ENCODE peak calls at places on chromosome 9, in four cellular contexts. Z is psoas muscle, A is GM10248, O is spleen. Q is an unnamed sample.
A peak's percentile ranks its signal among the peaks of the same experiment; 100 is the strongest.

GRCh38 chr9:92426501-92426900 is 2.2 kb upstream of the OMD start:
- DNase-seq in O (no peak), Z (no peak), A (no peak), Q (no peak)

GRCh38 chr9:33349743-33350142 is 52.6 kb downstream of the AQP7 start:
- DNase-seq in Z (no peak), O (no peak), A (no peak), Q (no peak)

GRCh38 chr9:95505676-95506437 is 10.9 kb downstream of the PTCH1 start:
- DNase-seq in O (no peak), A (peak; percentile 68), Z (peak; percentile 52), Q (peak; percentile 83)

GRCh38 chr9:109886617-109887016 is 106.6 kb downstream of the PALM2AKAP2 start:
- DNase-seq in O (no peak), Z (no peak), A (no peak), Q (no peak)

GRCh38 chr9:76691761-76692313 is 72.4 kb upstream of the PCA3 start:
- DNase-seq in O (no peak), A (no peak), Z (no peak), Q (peak; percentile 10)

GRCh38 chr9:101465330-101465915 is 29.8 kb upstream of the ALDOB start:
- DNase-seq in A (no peak), O (no peak), Z (no peak), Q (no peak)

GRCh38 chr9:112884721-112885120 is 6.0 kb downstream of the SLC46A2 start:
- DNase-seq in Z (no peak), A (no peak), O (no peak), Q (no peak)

GRCh38 chr9:135330307-135330631 is 149.3 kb upstream of the PPP1R26 start:
- DNase-seq in A (no peak), Z (no peak), O (no peak), Q (no peak)

GRCh38 chr9:138100711-138101349 is 223.2 kb downstream of the CACNA1B start:
- DNase-seq in Z (no peak), A (no peak), O (peak; percentile 47), Q (no peak)

GRCh38 chr9:75017378-75017777 is 10.7 kb downstream of the CARNMT1 start:
- DNase-seq in A (no peak), Z (no peak), O (no peak), Q (no peak)

GRCh38 chr9:86287013-86287412 is 4.7 kb upstream of the ISCA1 start:
- DNase-seq in O (no peak), A (no peak), Z (no peak), Q (peak; percentile 38)

GRCh38 chr9:129145841-129146292 is 32.2 kb downstream of the IER5L start:
- DNase-seq in A (no peak), Z (peak; percentile 53), O (no peak), Q (peak; percentile 66)

GRCh38 chr9:98314381-98315066 is 59.1 kb upstream of the TBC1D2 start:
- DNase-seq in Z (no peak), A (no peak), O (peak; percentile 25), Q (no peak)

GRCh38 chr9:110591526-110591925 is 12.0 kb upstream of the SVEP1 start:
- DNase-seq in Z (no peak), A (no peak), O (no peak), Q (no peak)

GRCh38 chr9:25396828-25397227 is 281.4 kb downstream of the TUSC1 start:
- DNase-seq in Z (no peak), O (no peak), A (no peak), Q (no peak)

GRCh38 chr9:127971357-127972315 is 9.2 kb downstream of the EEIG1 start:
- DNase-seq in Z (no peak), O (no peak), A (no peak), Q (no peak)

GRCh38 chr9:36336511-36336910 is 63.6 kb downstream of the RNF38 start:
- DNase-seq in A (no peak), Z (no peak), O (no peak), Q (no peak)

GRCh38 chr9:19701991-19702390 is 86.8 kb downstream of the SLC24A2 start:
- DNase-seq in Z (no peak), O (no peak), A (no peak), Q (no peak)

GRCh38 chr9:95261890-95262289 is 55.6 kb downstream of the FANCC start:
- DNase-seq in Z (no peak), O (no peak), A (no peak), Q (no peak)

GRCh38 chr9:122264360-122265264 is at the start of the genes MRRF and RBM18:
- DNase-seq in O (peak; percentile 98), Z (peak; percentile 92), A (peak; percentile 93), Q (peak; percentile 93)

GRCh38 chr9:137615387-137615871 is 3.4 kb upstream of the EHMT1 start:
- DNase-seq in Z (no peak), O (peak; percentile 76), A (no peak), Q (no peak)

GRCh38 chr9:9362332-9362731 is 1250.5 kb downstream of the PTPRD start:
- DNase-seq in A (no peak), Z (no peak), O (no peak), Q (no peak)

GRCh38 chr9:77803423-77803822 is 155.3 kb upstream of the GNA14 start:
- DNase-seq in A (no peak), Z (no peak), O (no peak), Q (no peak)

GRCh38 chr9:88218721-88219120 is 80.4 kb upstream of the SPATA31C2 start:
- DNase-seq in Z (no peak), A (no peak), O (no peak), Q (no peak)
- TF ChIP-seq CTCF in Z (no peak), A (no peak), O (no peak), Q (no peak)

GRCh38 chr9:12697719-12698118 is 4.5 kb downstream of the TYRP1 start:
- DNase-seq in O (no peak), A (no peak), Z (no peak), Q (no peak)

GRCh38 chr9:12698293-12698692 is 5.1 kb downstream of the TYRP1 start:
- DNase-seq in Z (no peak), O (no peak), A (no peak), Q (no peak)

GRCh38 chr9:12699529-12699928 is 6.3 kb downstream of the TYRP1 start:
- DNase-seq in A (no peak), O (no peak), Z (no peak), Q (no peak)

GRCh38 chr9:12696931-12697622 is 3.9 kb downstream of the TYRP1 start:
- DNase-seq in Z (no peak), O (no peak), A (no peak), Q (no peak)

DNA sequence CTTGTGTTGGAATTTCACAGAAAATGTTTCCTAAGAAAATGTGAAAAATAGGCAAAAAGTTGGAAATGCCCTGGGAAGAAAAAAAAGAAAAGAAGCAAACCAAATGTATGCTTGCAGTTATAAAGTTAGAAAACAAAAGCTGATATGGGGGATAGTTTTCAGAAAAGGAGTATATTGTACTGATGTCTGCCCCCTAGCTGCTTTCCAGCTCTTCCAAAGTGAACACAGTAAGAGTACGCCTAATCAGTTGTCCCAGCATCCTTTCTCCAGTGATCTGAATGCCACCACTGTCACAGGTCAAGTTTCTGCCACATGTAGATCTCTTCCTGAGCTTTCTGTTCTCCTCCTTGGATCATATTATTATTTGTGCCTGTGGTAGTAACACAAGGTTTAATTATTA is 5.8 kb downstream of the TYRP1 start:
- DNase-seq in Z (no peak), A (no peak), O (no peak), Q (no peak)
- TF ChIP-seq CTCF in Z (no peak), A (no peak), O (no peak), Q (no peak)

GRCh38 chr9:93431498-93432105 is 19.9 kb upstream of the FAM120A start:
- DNase-seq in Z (no peak), A (no peak), O (no peak), Q (no peak)

GRCh38 chr9:93432964-93433363 is 18.5 kb upstream of the FAM120A start:
- DNase-seq in A (no peak), Z (no peak), O (no peak), Q (no peak)

GRCh38 chr9:93422987-93423386 is 28.5 kb upstream of the FAM120A start:
- DNase-seq in A (no peak), O (no peak), Z (no peak), Q (no peak)

GRCh38 chr9:93427655-93428379 is 23.7 kb upstream of the FAM120A start:
- DNase-seq in A (no peak), Z (no peak), O (no peak), Q (peak; percentile 35)
- TF ChIP-seq CTCF in A (no peak), Z (no peak), O (no peak), Q (peak; percentile 31)

GRCh38 chr9:6047020-6047419 is 31.6 kb upstream of the RANBP6 start:
- DNase-seq in Z (no peak), A (no peak), O (no peak), Q (no peak)

GRCh38 chr9:6052520-6052919 is 37.1 kb upstream of the RANBP6 start:
- DNase-seq in Z (no peak), O (no peak), A (no peak), Q (no peak)

GRCh38 chr9:6051511-6051950 is 36.1 kb upstream of the RANBP6 start:
- DNase-seq in Z (no peak), A (peak; percentile 43), O (no peak), Q (no peak)

GRCh38 chr9:6048039-6048438 is 32.6 kb upstream of the RANBP6 start:
- DNase-seq in Z (no peak), O (no peak), A (no peak), Q (no peak)

GRCh38 chr9:6049798-6050197 is 34.4 kb upstream of the RANBP6 start:
- DNase-seq in Z (no peak), A (peak; percentile 41), O (no peak), Q (no peak)
- TF ChIP-seq CTCF in Z (peak; percentile 23), A (peak; percentile 42), O (no peak), Q (no peak)

DNA sequence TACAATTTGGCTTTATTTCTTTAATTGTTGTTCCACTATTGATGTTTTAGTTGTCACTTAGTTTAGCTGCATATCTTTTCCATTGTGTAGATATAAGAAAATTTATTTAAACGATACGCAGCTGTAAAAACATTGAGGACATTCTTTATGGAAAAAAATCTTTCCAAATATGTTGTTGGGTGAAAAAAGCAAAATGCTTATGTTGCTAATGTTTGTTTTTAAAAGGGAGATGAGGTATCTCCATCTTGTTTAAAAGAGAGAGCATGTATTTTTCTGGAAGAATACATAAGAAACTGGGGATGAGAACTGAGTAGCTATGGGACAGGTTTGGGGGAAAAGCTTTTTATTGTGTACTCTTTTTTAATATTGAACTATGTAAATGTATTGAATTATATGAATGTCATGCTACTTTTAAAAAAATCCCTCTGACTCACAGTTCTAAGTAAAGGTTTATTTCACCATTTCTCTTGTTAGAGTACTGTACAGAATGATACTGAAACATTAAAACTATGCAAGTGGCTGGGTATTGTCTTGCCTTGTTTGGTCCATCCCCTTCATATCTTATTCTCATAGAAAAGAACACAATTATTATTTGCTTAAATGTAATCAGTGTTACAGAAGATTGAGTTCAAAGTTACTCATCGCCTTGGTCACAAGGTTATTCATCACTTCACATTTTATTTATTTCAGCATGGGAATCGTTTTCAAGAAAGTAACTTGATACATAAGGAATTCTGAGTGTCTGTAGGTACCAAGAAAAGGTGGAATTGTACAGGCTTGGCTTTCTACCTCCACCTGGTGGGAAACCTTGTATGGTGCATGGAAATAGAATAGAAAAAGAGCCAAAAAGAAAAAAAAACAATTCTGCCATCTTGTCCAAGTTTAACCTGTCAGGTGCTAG is 85.8 kb downstream of the RIC1 start:
- DNase-seq in Z (no peak), O (no peak), A (no peak), Q (no peak)
- TF ChIP-seq CTCF in Z (peak; percentile 28), O (no peak), A (no peak), Q (peak; percentile 42)

DNA sequence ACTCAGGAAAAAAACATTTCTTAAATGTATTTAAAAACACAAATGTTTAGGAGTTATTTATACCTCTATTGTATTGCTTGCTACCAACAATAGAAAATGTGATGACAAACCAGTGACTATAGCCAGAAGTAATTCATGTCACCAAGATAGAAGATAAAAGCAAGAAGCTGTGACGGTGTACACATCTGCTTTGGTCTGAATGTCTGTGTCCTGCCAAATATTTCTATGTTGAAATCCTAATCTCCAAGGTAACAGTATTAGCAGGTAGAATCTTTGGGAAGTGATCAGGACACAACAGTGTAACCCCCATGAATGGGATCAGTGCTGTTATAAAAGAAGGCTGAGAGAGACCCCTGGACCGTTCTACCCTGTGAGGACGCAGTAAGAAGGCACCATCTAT is 74.7 kb downstream of the CEMIP2 start:
- DNase-seq in A (no peak), Z (no peak), O (no peak), Q (no peak)
- TF ChIP-seq CTCF in A (no peak), Z (no peak), O (no peak), Q (no peak)